ENCODE peak calls at places on chromosomes 2 and 18, in seven cellular contexts. One of them, this sample, is unnamed.

GRCh38 chr2:26018184-26018716 is 15.6 kb upstream of the RAB10 start:
- DNase-seq in GF-D8: peak
- DNase-seq in omental fat pad: peak
- DNase-seq in AG04450: peak
- DNase-seq in GM19239: no peak
- DNase-seq in brain microvascular endothelial cell: peak
- DNase-seq in Calu3: peak
- DNase-seq in this sample: no peak

GRCh38 chr18:36455931-36456330 is 158.4 kb downstream of the FHOD3 start:
- DNase-seq in Calu3: no peak
- DNase-seq in omental fat pad: no peak
- DNase-seq in brain microvascular endothelial cell: no peak
- DNase-seq in GF-D8: no peak
- DNase-seq in AG04450: no peak
- DNase-seq in GM19239: no peak
- DNase-seq in this sample: no peak

GRCh38 chr2:241242306-241242705 is 53.8 kb downstream of the ANO7 start:
- DNase-seq in GF-D8: no peak
- DNase-seq in brain microvascular endothelial cell: no peak
- DNase-seq in omental fat pad: no peak
- DNase-seq in Calu3: no peak
- DNase-seq in AG04450: no peak
- DNase-seq in GM19239: no peak
- DNase-seq in this sample: no peak

GRCh38 chr18:9694952-9695495 is 13.1 kb upstream of the RAB31 start:
- DNase-seq in GF-D8: no peak
- DNase-seq in GM19239: no peak
- DNase-seq in AG04450: no peak
- DNase-seq in omental fat pad: no peak
- DNase-seq in Calu3: no peak
- DNase-seq in brain microvascular endothelial cell: no peak
- DNase-seq in this sample: no peak

GRCh38 chr2:164655750-164656149 is 34.5 kb upstream of the GRB14 start:
- DNase-seq in Calu3: peak
- DNase-seq in GM19239: no peak
- DNase-seq in omental fat pad: no peak
- DNase-seq in brain microvascular endothelial cell: peak
- DNase-seq in GF-D8: no peak
- DNase-seq in AG04450: no peak
- DNase-seq in this sample: no peak

GRCh38 chr2:120315367-120316033 is 30.4 kb upstream of the INHBB start:
- DNase-seq in omental fat pad: no peak
- DNase-seq in Calu3: no peak
- DNase-seq in GM19239: no peak
- DNase-seq in brain microvascular endothelial cell: no peak
- DNase-seq in AG04450: no peak
- DNase-seq in GF-D8: no peak
- DNase-seq in this sample: no peak

GRCh38 chr2:241842620-241843211 is 16.0 kb downstream of the PDCD1 start:
- DNase-seq in brain microvascular endothelial cell: no peak
- DNase-seq in Calu3: no peak
- DNase-seq in omental fat pad: no peak
- DNase-seq in GF-D8: peak
- DNase-seq in GM19239: peak
- DNase-seq in AG04450: no peak
- DNase-seq in this sample: peak

GRCh38 chr2:43169091-43169936 is 57.1 kb downstream of the ZFP36L2 start:
- DNase-seq in AG04450: no peak
- DNase-seq in Calu3: peak
- DNase-seq in brain microvascular endothelial cell: no peak
- DNase-seq in GM19239: peak
- DNase-seq in omental fat pad: no peak
- DNase-seq in GF-D8: peak
- DNase-seq in this sample: peak

GRCh38 chr18:26227051-26227672 is 917 bp downstream of the TAF4B start:
- DNase-seq in brain microvascular endothelial cell: no peak
- DNase-seq in omental fat pad: no peak
- DNase-seq in Calu3: no peak
- DNase-seq in GM19239: no peak
- DNase-seq in AG04450: no peak
- DNase-seq in GF-D8: no peak
- DNase-seq in this sample: no peak

GRCh38 chr2:61793389-61793836 is 60.4 kb downstream of the FAM161A start:
- DNase-seq in Calu3: peak
- DNase-seq in GF-D8: no peak
- DNase-seq in GM19239: peak
- DNase-seq in brain microvascular endothelial cell: peak
- DNase-seq in AG04450: peak
- DNase-seq in omental fat pad: no peak
- DNase-seq in this sample: peak

GRCh38 chr18:72652990-72653593 is 109.0 kb upstream of the CBLN2 start:
- DNase-seq in GM19239: peak
- DNase-seq in Calu3: peak
- DNase-seq in GF-D8: no peak
- DNase-seq in brain microvascular endothelial cell: peak
- DNase-seq in omental fat pad: no peak
- DNase-seq in AG04450: no peak
- DNase-seq in this sample: peak

GRCh38 chr2:221388891-221389290 is 183.2 kb downstream of the EPHA4 start:
- DNase-seq in Calu3: no peak
- DNase-seq in AG04450: no peak
- DNase-seq in GM19239: no peak
- DNase-seq in brain microvascular endothelial cell: no peak
- DNase-seq in GF-D8: no peak
- DNase-seq in omental fat pad: no peak
- DNase-seq in this sample: no peak

GRCh38 chr18:6682437-6683111 is 46.9 kb upstream of the ARHGAP28 start:
- DNase-seq in GF-D8: no peak
- DNase-seq in AG04450: no peak
- DNase-seq in brain microvascular endothelial cell: no peak
- DNase-seq in Calu3: no peak
- DNase-seq in GM19239: no peak
- DNase-seq in omental fat pad: no peak
- DNase-seq in this sample: no peak

GRCh38 chr2:82641781-82642180 is 1817.3 kb downstream of the SUCLG1 start:
- DNase-seq in omental fat pad: no peak
- DNase-seq in AG04450: no peak
- DNase-seq in GF-D8: no peak
- DNase-seq in brain microvascular endothelial cell: no peak
- DNase-seq in Calu3: no peak
- DNase-seq in GM19239: no peak
- DNase-seq in this sample: no peak

GRCh38 chr2:63849381-63850203 is 7.9 kb downstream of the UGP2 start:
- DNase-seq in omental fat pad: no peak
- DNase-seq in brain microvascular endothelial cell: no peak
- DNase-seq in GF-D8: no peak
- DNase-seq in GM19239: no peak
- DNase-seq in Calu3: no peak
- DNase-seq in AG04450: no peak
- DNase-seq in this sample: no peak